ENCODE peak calls at places on chromosomes 1 and 21, in four cellular contexts. One of them, this sample, is unnamed.

GRCh38 chr21:43355925-43356289 is 71.0 kb downstream of the SIK1 start:
- DNase-seq in IMR-90: no peak
- DNase-seq in H1: no peak
- DNase-seq in H9: peak
- DNase-seq in this sample: peak

GRCh38 chr1:93177991-93178390 is 2.2 kb downstream of the TMED5 start:
- DNase-seq in H9: no peak
- DNase-seq in H1: no peak
- DNase-seq in IMR-90: peak
- DNase-seq in this sample: no peak

GRCh38 chr1:110235181-110235838 is 25.2 kb downstream of the KCNC4 start:
- DNase-seq in H9: no peak
- DNase-seq in IMR-90: no peak
- DNase-seq in H1: no peak
- DNase-seq in this sample: no peak

GRCh38 chr1:246528933-246529731 is 22.1 kb upstream of the SMYD3 start:
- DNase-seq in H1: no peak
- DNase-seq in H9: no peak
- DNase-seq in IMR-90: no peak
- DNase-seq in this sample: no peak

GRCh38 chr1:94025383-94026340 is 95.3 kb downstream of the ABCA4 start:
- DNase-seq in IMR-90: peak
- DNase-seq in H9: no peak
- DNase-seq in H1: no peak
- DNase-seq in this sample: peak

GRCh38 chr1:168089326-168089978 is 47.3 kb downstream of the GPR161 start:
- DNase-seq in IMR-90: no peak
- DNase-seq in H1: no peak
- DNase-seq in H9: no peak
- DNase-seq in this sample: no peak

GRCh38 chr1:41617336-41617735 is 132.9 kb upstream of the EDN2 start:
- DNase-seq in H1: peak
- DNase-seq in H9: no peak
- DNase-seq in IMR-90: no peak
- DNase-seq in this sample: no peak

GRCh38 chr1:886311-886710 is 37.4 kb upstream of the SAMD11 start:
- DNase-seq in H9: no peak
- DNase-seq in IMR-90: no peak
- DNase-seq in H1: no peak
- DNase-seq in this sample: no peak

GRCh38 chr1:14113271-14113670 is 413.3 kb downstream of the PRDM2 start:
- DNase-seq in H9: no peak
- DNase-seq in IMR-90: no peak
- DNase-seq in H1: no peak
- DNase-seq in this sample: no peak

GRCh38 chr1:164695956-164696665 is 137.1 kb downstream of the PBX1 start:
- DNase-seq in IMR-90: peak
- DNase-seq in H1: no peak
- DNase-seq in H9: no peak
- DNase-seq in this sample: no peak

GRCh38 chr1:91526496-91526895 is 25.8 kb downstream of the CDC7 start:
- DNase-seq in IMR-90: peak
- DNase-seq in H9: no peak
- DNase-seq in H1: no peak
- DNase-seq in this sample: no peak

GRCh38 chr1:214383381-214384372 is 102.7 kb downstream of the SMYD2 start:
- DNase-seq in H1: no peak
- DNase-seq in H9: no peak
- DNase-seq in IMR-90: no peak
- DNase-seq in this sample: no peak

GRCh38 chr1:56442456-56442855 is 136.9 kb downstream of the PLPP3 start:
- DNase-seq in H9: no peak
- DNase-seq in H1: no peak
- DNase-seq in IMR-90: no peak
- DNase-seq in this sample: no peak

GRCh38 chr1:34864759-34865158 is 5.2 kb upstream of the SMIM12 start:
- DNase-seq in H1: no peak
- DNase-seq in IMR-90: no peak
- DNase-seq in H9: no peak
- DNase-seq in this sample: no peak

GRCh38 chr1:225349826-225350225 is 78.0 kb downstream of the LBR start:
- DNase-seq in H1: no peak
- DNase-seq in IMR-90: no peak
- DNase-seq in H9: no peak
- DNase-seq in this sample: no peak

GRCh38 chr1:198088360-198089071 is 68.3 kb upstream of the NEK7 start:
- DNase-seq in H9: no peak
- DNase-seq in IMR-90: peak
- DNase-seq in H1: no peak
- DNase-seq in this sample: peak

GRCh38 chr1:194709439-194709838 is 1523.0 kb upstream of the B3GALT2 start:
- DNase-seq in IMR-90: no peak
- DNase-seq in H1: no peak
- DNase-seq in H9: no peak
- DNase-seq in this sample: peak

GRCh38 chr1:35855016-35855700 is 27.9 kb upstream of the AGO1 start:
- DNase-seq in H9: peak
- DNase-seq in H1: peak
- DNase-seq in IMR-90: no peak
- DNase-seq in this sample: peak

GRCh38 chr1:155062151-155062686 is 1.3 kb upstream of the EFNA4 start:
- DNase-seq in H9: peak
- DNase-seq in H1: peak
- DNase-seq in IMR-90: no peak
- DNase-seq in this sample: peak
- H4K8ac ChIP-seq in H9: no peak
- H4K8ac ChIP-seq in H1: no peak
- H4K8ac ChIP-seq in IMR-90: no peak
- H4K8ac ChIP-seq in this sample: no peak

DNA sequence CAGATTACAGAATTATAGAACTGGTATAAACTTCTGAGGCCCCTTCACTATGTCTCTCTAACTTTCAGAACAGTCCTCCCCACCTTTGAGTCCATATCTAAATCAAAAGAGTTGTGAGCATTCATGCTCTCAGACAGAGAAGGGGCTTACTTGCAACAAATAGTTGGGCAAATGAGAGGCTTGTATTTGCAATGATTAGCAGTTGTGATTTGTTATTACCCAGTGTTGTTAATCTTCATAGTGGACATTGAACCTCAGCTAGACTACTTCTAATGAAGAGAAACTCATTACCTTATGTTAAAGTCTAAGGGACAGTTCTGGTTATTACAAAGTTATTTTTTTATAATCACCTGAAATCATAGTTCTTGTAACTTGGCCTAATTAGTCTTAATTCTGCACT is 114.4 kb downstream of the RABGAP1L start:
- DNase-seq in IMR-90: no peak
- DNase-seq in H9: no peak
- DNase-seq in H1: no peak
- DNase-seq in this sample: no peak
- H3K56ac ChIP-seq in IMR-90: no peak
- H3K56ac ChIP-seq in H9: no peak
- H3K56ac ChIP-seq in H1: no peak
- H3K56ac ChIP-seq in this sample: no peak

DNA sequence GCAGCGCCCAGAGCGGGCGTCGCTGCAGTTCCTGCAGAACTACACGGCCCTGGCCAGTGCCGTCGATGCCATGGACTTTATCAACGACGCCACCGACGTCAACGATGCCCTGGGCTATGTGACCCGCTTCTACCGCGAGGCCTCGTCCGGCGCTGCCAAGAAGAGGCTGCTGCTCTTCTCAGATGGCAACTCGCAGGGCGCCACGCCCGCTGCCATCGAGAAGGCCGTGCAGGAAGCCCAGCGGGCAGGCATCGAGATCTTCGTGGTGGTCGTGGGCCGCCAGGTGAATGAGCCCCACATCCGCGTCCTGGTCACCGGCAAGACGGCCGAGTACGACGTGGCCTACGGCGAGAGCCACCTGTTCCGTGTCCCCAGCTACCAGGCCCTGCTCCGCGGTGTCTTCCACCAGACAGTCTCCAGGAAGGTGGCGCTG is 22.0 kb downstream of the COL6A1 start:
- DNase-seq in H9: peak
- DNase-seq in H1: peak
- DNase-seq in IMR-90: no peak
- DNase-seq in this sample: no peak
- H4K8ac ChIP-seq in H9: no peak
- H4K8ac ChIP-seq in H1: no peak
- H4K8ac ChIP-seq in IMR-90: no peak
- H4K8ac ChIP-seq in this sample: no peak

GRCh38 chr1:95089888-95090287 is 17.1 kb upstream of the ALG14 start:
- DNase-seq in H9: no peak
- DNase-seq in IMR-90: no peak
- DNase-seq in H1: no peak
- DNase-seq in this sample: peak

GRCh38 chr1:95080446-95080845 is 7.7 kb upstream of the ALG14 start:
- DNase-seq in H9: no peak
- DNase-seq in H1: no peak
- DNase-seq in IMR-90: no peak
- DNase-seq in this sample: no peak

GRCh38 chr1:95085376-95085775 is 12.6 kb upstream of the ALG14 start:
- DNase-seq in H9: no peak
- DNase-seq in H1: no peak
- DNase-seq in IMR-90: no peak
- DNase-seq in this sample: peak

GRCh38 chr1:95086949-95087533 is 14.3 kb upstream of the ALG14 start:
- DNase-seq in H1: no peak
- DNase-seq in IMR-90: peak
- DNase-seq in H9: peak
- DNase-seq in this sample: peak

GRCh38 chr1:95084317-95085176 is 11.8 kb upstream of the ALG14 start:
- DNase-seq in IMR-90: peak
- DNase-seq in H9: peak
- DNase-seq in H1: peak
- DNase-seq in this sample: peak
- H3K56ac ChIP-seq in IMR-90: no peak
- H3K56ac ChIP-seq in H9: no peak
- H3K56ac ChIP-seq in H1: no peak
- H3K56ac ChIP-seq in this sample: peak

GRCh38 chr1:145688924-145689323 is 18.2 kb downstream of the PDZK1 start:
- DNase-seq in H1: no peak
- DNase-seq in H9: no peak
- DNase-seq in IMR-90: no peak
- DNase-seq in this sample: no peak

GRCh38 chr1:145690587-145691558 is 16.3 kb downstream of the PDZK1 start:
- DNase-seq in H1: no peak
- DNase-seq in H9: no peak
- DNase-seq in IMR-90: peak
- DNase-seq in this sample: peak

GRCh38 chr1:145688328-145688727 is 18.8 kb downstream of the PDZK1 start:
- DNase-seq in IMR-90: no peak
- DNase-seq in H9: no peak
- DNase-seq in H1: no peak
- DNase-seq in this sample: peak

GRCh38 chr1:145692785-145693443 is 14.3 kb downstream of the PDZK1 start:
- DNase-seq in H9: no peak
- DNase-seq in H1: no peak
- DNase-seq in IMR-90: no peak
- DNase-seq in this sample: no peak

DNA sequence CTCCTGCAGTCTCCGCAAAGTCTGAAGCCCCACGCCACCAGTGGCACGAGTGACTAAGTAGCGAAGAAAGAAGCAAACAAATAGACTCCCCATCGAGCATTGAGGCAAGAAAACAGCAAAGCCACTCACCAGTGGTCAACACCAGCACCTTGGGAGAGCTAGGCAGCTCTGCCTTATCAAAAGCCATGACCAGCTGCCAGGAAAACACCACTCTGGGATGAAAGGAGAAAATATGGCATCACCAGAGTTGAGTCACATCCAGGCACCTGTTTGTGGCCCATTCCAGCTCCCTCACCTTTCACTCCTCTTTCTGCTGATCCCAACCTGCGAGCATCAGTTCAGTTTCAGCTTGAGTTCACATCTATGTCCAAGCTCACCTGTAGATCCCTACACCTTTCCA is 17.2 kb downstream of the PDZK1 start:
- DNase-seq in H9: no peak
- DNase-seq in IMR-90: no peak
- DNase-seq in H1: no peak
- DNase-seq in this sample: no peak
- H4K8ac ChIP-seq in H9: no peak
- H4K8ac ChIP-seq in IMR-90: no peak
- H4K8ac ChIP-seq in H1: no peak
- H4K8ac ChIP-seq in this sample: no peak

This sample was measured in mesendoderm.